ENCODE peak calls at places on chromosomes 2 and 18, in ten cellular contexts. Z is epithelial cell of proximal tubule, O is fibroblast of lung, L is neural progenitor cell, J is PC-9, H is heart left ventricle, E is uterus, B is hepatocyte, R is transverse colon, G is astrocyte. C is an unnamed sample.

GRCh38 chr2:45879936-45880335 is 228.5 kb downstream of the PRKCE start:
- DNase-seq in R (no peak), G (no peak), E (no peak), H (no peak), O (no peak), J (no peak), L (no peak), Z (no peak), B (no peak), C (no peak)

GRCh38 chr2:62459672-62460071 is 46.3 kb downstream of the TMEM17 start:
- DNase-seq in L (no peak), Z (no peak), H (no peak), O (no peak), G (no peak), E (no peak), B (no peak), J (no peak), R (no peak), C (no peak)

GRCh38 chr2:126909366-126909765 is 10.7 kb downstream of the TEX51 start:
- DNase-seq in L (no peak), E (no peak), R (no peak), H (no peak), O (no peak), B (no peak), Z (no peak), J (no peak), G (no peak), C (no peak)

GRCh38 chr2:46007412-46007811 is 289.8 kb upstream of the EPAS1 start:
- DNase-seq in B (no peak), J (no peak), R (no peak), O (no peak), L (no peak), G (no peak), E (no peak), Z (no peak), H (no peak), C (no peak)

GRCh38 chr2:241811209-241811951 is 2.4 kb downstream of the NEU4 start:
- DNase-seq in H (peak), O (no peak), R (no peak), G (no peak), Z (no peak), L (no peak), E (peak), J (no peak), B (no peak), C (no peak)

GRCh38 chr2:212227755-212228154 is 310.8 kb downstream of the ERBB4 start:
- DNase-seq in L (no peak), R (no peak), O (peak), E (no peak), B (peak), H (no peak), J (peak), G (peak), Z (peak), C (no peak)

GRCh38 chr2:107132141-107132540 is 246.2 kb upstream of the ST6GAL2 start:
- DNase-seq in B (no peak), R (no peak), Z (no peak), H (no peak), G (no peak), E (no peak), O (no peak), J (no peak), L (no peak), C (no peak)

GRCh38 chr2:152247337-152247695 is 71.8 kb upstream of the STAM2 start:
- DNase-seq in Z (no peak), B (no peak), O (no peak), G (peak), H (no peak), R (no peak), J (no peak), L (no peak), E (no peak), C (no peak)

GRCh38 chr2:25650249-25650648 is 23.1 kb downstream of the DTNB start:
- DNase-seq in E (no peak), O (no peak), Z (no peak), L (no peak), R (no peak), G (no peak), H (no peak), J (no peak), B (no peak), C (no peak)

GRCh38 chr2:158004131-158004530 is 97.5 kb upstream of the UPP2 start:
- DNase-seq in B (no peak), J (no peak), G (peak), R (no peak), L (no peak), Z (peak), E (no peak), H (no peak), O (peak), C (no peak)

GRCh38 chr2:182911813-182912517 is 45.5 kb upstream of the FRZB start:
- DNase-seq in R (no peak), B (no peak), J (no peak), L (no peak), Z (no peak), H (no peak), E (no peak), G (peak), O (no peak), C (no peak)

GRCh38 chr2:11822746-11823411 is 76.4 kb downstream of the LPIN1 start:
- DNase-seq in J (peak), R (peak), L (no peak), G (no peak), Z (no peak), E (peak), H (no peak), O (no peak), B (peak), C (no peak)

GRCh38 chr2:16948073-16948472 is 282.4 kb upstream of the CYRIA start:
- DNase-seq in J (no peak), E (no peak), O (no peak), Z (no peak), H (no peak), L (peak), R (no peak), B (no peak), G (no peak), C (no peak)

GRCh38 chr2:204776781-204777559 is 231.7 kb downstream of the PARD3B start:
- DNase-seq in O (peak), B (no peak), Z (no peak), E (no peak), J (no peak), L (no peak), H (no peak), G (peak), R (no peak), C (no peak)

GRCh38 chr18:43080671-43081070 is 34.8 kb downstream of the RIT2 start:
- DNase-seq in E (no peak), J (no peak), B (no peak), Z (no peak), G (no peak), R (no peak), H (no peak), L (no peak), O (no peak), C (no peak)

GRCh38 chr2:44283116-44283666 is 7.9 kb downstream of the SLC3A1 start:
- DNase-seq in O (no peak), J (no peak), E (no peak), R (no peak), G (no peak), B (no peak), H (no peak), Z (peak), L (no peak), C (no peak)

GRCh38 chr2:177611310-177611886 is 218.8 kb downstream of the AGPS start:
- DNase-seq in L (no peak), J (no peak), R (no peak), B (no peak), H (no peak), Z (no peak), O (no peak), E (no peak), G (no peak), C (no peak)

GRCh38 chr2:11563784-11564666 is 30.2 kb downstream of the GREB1 start:
- DNase-seq in H (no peak), B (no peak), L (no peak), E (no peak), Z (no peak), G (no peak), R (no peak), O (no peak), J (no peak), C (no peak)

GRCh38 chr2:19900536-19901200 is 1.1 kb downstream of the TTC32 start:
- DNase-seq in R (no peak), B (no peak), E (no peak), O (peak), Z (no peak), J (peak), G (peak), H (no peak), L (peak), C (no peak)

GRCh38 chr2:187481543-187481942 is 33.5 kb upstream of the CALCRL start:
- DNase-seq in Z (no peak), O (no peak), R (no peak), L (no peak), J (no peak), G (no peak), E (no peak), H (no peak), B (no peak), C (no peak)

GRCh38 chr2:4340536-4340935 is 637.2 kb downstream of the DCDC2C start:
- DNase-seq in R (no peak), E (no peak), L (no peak), Z (no peak), J (no peak), H (no peak), B (no peak), G (no peak), O (no peak), C (no peak)

GRCh38 chr2:42217914-42218313 is 48.8 kb downstream of the EML4 start:
- DNase-seq in H (no peak), R (no peak), E (no peak), J (no peak), Z (no peak), B (no peak), L (no peak), O (no peak), G (no peak), C (no peak)

GRCh38 chr18:63339920-63340484 is 20.4 kb upstream of the BCL2 start:
- DNase-seq in B (peak), H (no peak), E (no peak), O (peak), R (no peak), Z (no peak), J (no peak), L (peak), G (no peak), C (peak)

GRCh38 chr18:63342206-63342605 is 22.6 kb upstream of the BCL2 start:
- DNase-seq in L (peak), R (no peak), B (peak), G (no peak), H (no peak), J (no peak), Z (no peak), E (no peak), O (peak), C (no peak)

GRCh38 chr18:63331105-63331504 is 11.5 kb upstream of the BCL2 start:
- DNase-seq in J (no peak), E (no peak), G (no peak), B (no peak), R (no peak), O (no peak), H (no peak), Z (no peak), L (no peak), C (no peak)

GRCh38 chr18:63336366-63337099 is 17.0 kb upstream of the BCL2 start:
- DNase-seq in R (no peak), O (peak), Z (peak), E (no peak), J (peak), H (no peak), G (peak), B (no peak), L (no peak), C (no peak)
- H3K4me3 ChIP-seq in R (no peak), O (no peak), Z (no peak), E (no peak), J (no peak), H (no peak), G (peak), B (no peak), L (no peak), C (no peak)

GRCh38 chr18:1468550-1468949 is 563.9 kb downstream of the ADCYAP1 start:
- DNase-seq in O (no peak), J (no peak), B (no peak), L (no peak), Z (no peak), E (no peak), G (no peak), R (no peak), H (no peak), C (no peak)
- H3K4me3 ChIP-seq in O (no peak), J (no peak), B (no peak), L (no peak), Z (no peak), E (no peak), G (no peak), R (no peak), H (no peak), C (no peak)

GRCh38 chr2:33134086-33134763 is 187.5 kb downstream of the LTBP1 start:
- DNase-seq in J (no peak), G (peak), H (peak), Z (peak), O (peak), E (peak), B (peak), L (peak), R (peak), C (no peak)
- H3K4me3 ChIP-seq in J (no peak), G (peak), H (peak), Z (peak), O (peak), E (peak), B (no peak), L (no peak), R (no peak), C (no peak)

GRCh38 chr18:41378628-41379027 is 576.4 kb upstream of the PIK3C3 start:
- DNase-seq in O (peak), L (peak), Z (no peak), H (no peak), E (no peak), G (peak), R (no peak), B (peak), J (no peak), C (no peak)
- H3K4me3 ChIP-seq in O (no peak), L (no peak), Z (no peak), H (no peak), E (no peak), G (no peak), R (no peak), B (no peak), J (no peak), C (no peak)

GRCh38 chr2:174635015-174635593 is 37.5 kb upstream of the WIPF1 start:
- DNase-seq in G (no peak), E (no peak), L (no peak), J (no peak), O (no peak), H (no peak), Z (no peak), R (no peak), B (no peak), C (no peak)
- H3K4me3 ChIP-seq in G (no peak), E (no peak), L (no peak), J (no peak), O (no peak), H (no peak), Z (no peak), R (no peak), B (no peak), C (no peak)